ENCODE peak calls at places on chromosomes 11 and 22, in seven cellular contexts. One of them, this sample, is unnamed.

GRCh38 chr11:117657801-117658200 is 139.2 kb downstream of the DSCAML1 start:
- DNase-seq in neuronal stem cell: no peak
- DNase-seq in mucosa of descending colon: no peak
- DNase-seq in LNCaP clone FGC: no peak
- DNase-seq in skeletal muscle cell: no peak
- DNase-seq in fibroblast of lung: no peak
- DNase-seq in prostate gland: no peak
- DNase-seq in this sample: no peak

GRCh38 chr11:62223095-62223494 is 14.6 kb downstream of the SCGB2A1 start:
- DNase-seq in skeletal muscle cell: no peak
- DNase-seq in LNCaP clone FGC: no peak
- DNase-seq in neuronal stem cell: no peak
- DNase-seq in prostate gland: no peak
- DNase-seq in mucosa of descending colon: no peak
- DNase-seq in fibroblast of lung: no peak
- DNase-seq in this sample: no peak

GRCh38 chr11:74650498-74650897 is 58.1 kb downstream of the POLD3 start:
- DNase-seq in fibroblast of lung: peak
- DNase-seq in neuronal stem cell: no peak
- DNase-seq in LNCaP clone FGC: no peak
- DNase-seq in mucosa of descending colon: no peak
- DNase-seq in skeletal muscle cell: peak
- DNase-seq in prostate gland: no peak
- DNase-seq in this sample: no peak

GRCh38 chr11:68215087-68215445 is 2.0 kb upstream of the KMT5B start:
- DNase-seq in LNCaP clone FGC: no peak
- DNase-seq in fibroblast of lung: no peak
- DNase-seq in prostate gland: no peak
- DNase-seq in skeletal muscle cell: no peak
- DNase-seq in mucosa of descending colon: peak
- DNase-seq in neuronal stem cell: no peak
- DNase-seq in this sample: peak

GRCh38 chr11:80724366-80724765 is 1283.5 kb upstream of the TENM4 start:
- DNase-seq in LNCaP clone FGC: no peak
- DNase-seq in skeletal muscle cell: no peak
- DNase-seq in prostate gland: no peak
- DNase-seq in mucosa of descending colon: no peak
- DNase-seq in neuronal stem cell: no peak
- DNase-seq in fibroblast of lung: no peak
- DNase-seq in this sample: no peak

GRCh38 chr11:96333076-96333744 is 9.8 kb downstream of the MAML2 start:
- DNase-seq in fibroblast of lung: no peak
- DNase-seq in prostate gland: no peak
- DNase-seq in LNCaP clone FGC: no peak
- DNase-seq in mucosa of descending colon: no peak
- DNase-seq in skeletal muscle cell: no peak
- DNase-seq in neuronal stem cell: no peak
- DNase-seq in this sample: no peak

GRCh38 chr11:126464796-126465195 is 109.3 kb downstream of the ST3GAL4 start:
- DNase-seq in neuronal stem cell: no peak
- DNase-seq in prostate gland: no peak
- DNase-seq in LNCaP clone FGC: no peak
- DNase-seq in mucosa of descending colon: no peak
- DNase-seq in skeletal muscle cell: no peak
- DNase-seq in fibroblast of lung: no peak
- DNase-seq in this sample: no peak

GRCh38 chr11:2796091-2796490 is 89.5 kb downstream of the CDKN1C start:
- DNase-seq in prostate gland: no peak
- DNase-seq in skeletal muscle cell: no peak
- DNase-seq in LNCaP clone FGC: no peak
- DNase-seq in neuronal stem cell: no peak
- DNase-seq in mucosa of descending colon: peak
- DNase-seq in fibroblast of lung: no peak
- DNase-seq in this sample: no peak

GRCh38 chr22:29689872-29690213 is 30.0 kb upstream of the CABP7 start:
- DNase-seq in mucosa of descending colon: peak
- DNase-seq in fibroblast of lung: peak
- DNase-seq in LNCaP clone FGC: no peak
- DNase-seq in prostate gland: peak
- DNase-seq in skeletal muscle cell: no peak
- DNase-seq in neuronal stem cell: peak
- DNase-seq in this sample: peak

GRCh38 chr11:124950606-124951330 is 3.2 kb upstream of the CCDC15 start:
- DNase-seq in skeletal muscle cell: no peak
- DNase-seq in mucosa of descending colon: no peak
- DNase-seq in LNCaP clone FGC: no peak
- DNase-seq in prostate gland: no peak
- DNase-seq in fibroblast of lung: no peak
- DNase-seq in neuronal stem cell: no peak
- DNase-seq in this sample: no peak

GRCh38 chr11:131373756-131374155 is 3.3 kb downstream of the NTM start:
- DNase-seq in LNCaP clone FGC: no peak
- DNase-seq in fibroblast of lung: no peak
- DNase-seq in prostate gland: no peak
- DNase-seq in neuronal stem cell: no peak
- DNase-seq in mucosa of descending colon: no peak
- DNase-seq in skeletal muscle cell: no peak
- DNase-seq in this sample: no peak

GRCh38 chr11:124961972-124962609 is 8.1 kb downstream of the CCDC15 start:
- DNase-seq in LNCaP clone FGC: peak
- DNase-seq in fibroblast of lung: peak
- DNase-seq in neuronal stem cell: peak
- DNase-seq in skeletal muscle cell: peak
- DNase-seq in mucosa of descending colon: no peak
- DNase-seq in prostate gland: peak
- DNase-seq in this sample: peak

GRCh38 chr22:42284643-42285181 is 14.3 kb upstream of the TCF20 start:
- DNase-seq in LNCaP clone FGC: no peak
- DNase-seq in mucosa of descending colon: peak
- DNase-seq in prostate gland: no peak
- DNase-seq in skeletal muscle cell: no peak
- DNase-seq in fibroblast of lung: no peak
- DNase-seq in neuronal stem cell: no peak
- DNase-seq in this sample: no peak

GRCh38 chr11:76781861-76782500 is 1.2 kb upstream of the TSKU start:
- DNase-seq in skeletal muscle cell: no peak
- DNase-seq in fibroblast of lung: no peak
- DNase-seq in LNCaP clone FGC: no peak
- DNase-seq in mucosa of descending colon: peak
- DNase-seq in prostate gland: peak
- DNase-seq in neuronal stem cell: no peak
- DNase-seq in this sample: no peak
- H3K4me3 ChIP-seq in skeletal muscle cell: peak
- H3K4me3 ChIP-seq in fibroblast of lung: peak
- H3K4me3 ChIP-seq in LNCaP clone FGC: peak
- H3K4me3 ChIP-seq in mucosa of descending colon: no peak
- H3K4me3 ChIP-seq in prostate gland: peak
- H3K4me3 ChIP-seq in neuronal stem cell: peak
- H3K4me3 ChIP-seq in this sample: no peak

GRCh38 chr11:6627762-6628241 is 8.6 kb upstream of the TPP1 start:
- DNase-seq in neuronal stem cell: no peak
- DNase-seq in LNCaP clone FGC: no peak
- DNase-seq in fibroblast of lung: no peak
- DNase-seq in prostate gland: no peak
- DNase-seq in mucosa of descending colon: no peak
- DNase-seq in skeletal muscle cell: no peak
- DNase-seq in this sample: peak

GRCh38 chr11:6625832-6626420 is 6.7 kb upstream of the TPP1 start:
- DNase-seq in skeletal muscle cell: no peak
- DNase-seq in prostate gland: no peak
- DNase-seq in neuronal stem cell: no peak
- DNase-seq in fibroblast of lung: no peak
- DNase-seq in LNCaP clone FGC: no peak
- DNase-seq in mucosa of descending colon: no peak
- DNase-seq in this sample: no peak

GRCh38 chr11:6625156-6625831 is 6.1 kb upstream of the TPP1 start:
- DNase-seq in mucosa of descending colon: no peak
- DNase-seq in fibroblast of lung: no peak
- DNase-seq in skeletal muscle cell: no peak
- DNase-seq in LNCaP clone FGC: no peak
- DNase-seq in neuronal stem cell: no peak
- DNase-seq in prostate gland: no peak
- DNase-seq in this sample: no peak

GRCh38 chr11:6628526-6628925 is 9.3 kb upstream of the TPP1 start:
- DNase-seq in skeletal muscle cell: no peak
- DNase-seq in fibroblast of lung: no peak
- DNase-seq in neuronal stem cell: no peak
- DNase-seq in prostate gland: no peak
- DNase-seq in LNCaP clone FGC: no peak
- DNase-seq in mucosa of descending colon: no peak
- DNase-seq in this sample: no peak

DNA sequence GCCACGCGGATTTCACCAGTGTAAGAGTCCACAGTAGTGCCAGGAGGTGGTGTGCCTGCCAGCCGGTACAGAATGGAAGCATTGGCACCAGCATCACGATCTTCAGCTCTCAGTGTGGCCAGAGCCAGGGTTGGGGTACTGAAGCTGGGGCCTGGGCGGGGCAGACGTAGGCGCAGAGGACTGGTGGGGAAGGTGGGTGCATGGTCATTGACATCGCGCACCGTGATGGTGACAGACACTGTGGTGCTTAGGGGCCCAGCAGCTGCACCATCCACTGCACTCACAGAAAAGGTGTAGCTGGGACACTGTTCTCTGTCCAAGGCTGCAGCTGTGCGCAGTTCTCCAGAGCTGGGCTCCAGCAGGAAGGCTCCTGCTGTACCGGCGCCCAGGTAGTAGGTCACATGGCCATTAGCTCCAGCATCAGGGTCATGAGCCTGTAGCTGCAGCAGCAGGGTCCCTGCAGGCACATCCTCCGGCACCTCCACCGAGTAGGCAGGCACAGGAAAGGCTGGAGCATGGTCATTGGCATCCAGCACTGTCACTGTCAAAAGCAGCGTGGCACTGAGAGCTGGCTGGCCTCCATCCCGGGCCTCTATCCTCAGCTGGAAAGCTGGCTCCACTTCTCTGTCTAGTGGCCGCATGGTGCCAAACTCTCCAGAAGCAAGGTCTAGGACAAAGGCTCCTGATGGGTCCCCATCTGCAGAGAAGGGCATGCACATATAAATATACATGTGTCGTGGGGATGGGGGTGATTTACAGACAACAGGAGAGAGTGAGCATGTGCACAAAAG is 7.9 kb upstream of the TPP1 start:
- DNase-seq in skeletal muscle cell: no peak
- DNase-seq in prostate gland: no peak
- DNase-seq in neuronal stem cell: no peak
- DNase-seq in LNCaP clone FGC: no peak
- DNase-seq in fibroblast of lung: no peak
- DNase-seq in mucosa of descending colon: no peak
- DNase-seq in this sample: no peak
- H3K4me3 ChIP-seq in skeletal muscle cell: no peak
- H3K4me3 ChIP-seq in prostate gland: no peak
- H3K4me3 ChIP-seq in neuronal stem cell: no peak
- H3K4me3 ChIP-seq in LNCaP clone FGC: no peak
- H3K4me3 ChIP-seq in fibroblast of lung: no peak
- H3K4me3 ChIP-seq in mucosa of descending colon: no peak
- H3K4me3 ChIP-seq in this sample: no peak

GRCh38 chr11:16167706-16168487 is 188.4 kb downstream of the SOX6 start:
- DNase-seq in prostate gland: no peak
- DNase-seq in skeletal muscle cell: no peak
- DNase-seq in LNCaP clone FGC: no peak
- DNase-seq in neuronal stem cell: no peak
- DNase-seq in mucosa of descending colon: no peak
- DNase-seq in fibroblast of lung: no peak
- DNase-seq in this sample: no peak

GRCh38 chr11:16171882-16172281 is 184.5 kb downstream of the SOX6 start:
- DNase-seq in LNCaP clone FGC: no peak
- DNase-seq in skeletal muscle cell: no peak
- DNase-seq in prostate gland: no peak
- DNase-seq in fibroblast of lung: no peak
- DNase-seq in neuronal stem cell: no peak
- DNase-seq in mucosa of descending colon: no peak
- DNase-seq in this sample: no peak

GRCh38 chr11:16170448-16170847 is 185.9 kb downstream of the SOX6 start:
- DNase-seq in prostate gland: no peak
- DNase-seq in LNCaP clone FGC: no peak
- DNase-seq in neuronal stem cell: no peak
- DNase-seq in fibroblast of lung: no peak
- DNase-seq in mucosa of descending colon: no peak
- DNase-seq in skeletal muscle cell: no peak
- DNase-seq in this sample: no peak

GRCh38 chr11:16169946-16170345 is 186.4 kb downstream of the SOX6 start:
- DNase-seq in neuronal stem cell: no peak
- DNase-seq in fibroblast of lung: no peak
- DNase-seq in prostate gland: no peak
- DNase-seq in skeletal muscle cell: no peak
- DNase-seq in mucosa of descending colon: no peak
- DNase-seq in LNCaP clone FGC: no peak
- DNase-seq in this sample: no peak

DNA sequence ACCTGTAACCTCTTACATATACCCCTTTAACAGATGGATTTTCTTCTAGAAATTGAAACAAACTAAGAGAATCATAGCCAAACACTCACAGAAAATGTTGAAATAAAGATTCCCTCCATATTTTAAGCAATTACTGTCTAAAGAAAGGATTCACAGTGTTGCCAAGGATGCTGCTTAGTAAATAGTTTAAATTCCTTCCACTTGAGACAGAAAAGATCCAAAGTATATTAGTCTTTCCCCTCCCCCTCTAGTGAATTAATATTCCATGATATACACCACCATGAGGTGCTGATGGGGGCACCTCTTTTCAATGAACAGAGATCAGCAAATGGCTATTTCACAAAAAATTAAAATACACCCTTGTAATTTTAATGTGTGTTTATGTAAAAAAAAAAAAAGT is 186.8 kb downstream of the SOX6 start:
- DNase-seq in fibroblast of lung: no peak
- DNase-seq in prostate gland: no peak
- DNase-seq in mucosa of descending colon: no peak
- DNase-seq in LNCaP clone FGC: no peak
- DNase-seq in skeletal muscle cell: no peak
- DNase-seq in neuronal stem cell: no peak
- DNase-seq in this sample: no peak
- H3K4me3 ChIP-seq in fibroblast of lung: no peak
- H3K4me3 ChIP-seq in prostate gland: no peak
- H3K4me3 ChIP-seq in mucosa of descending colon: no peak
- H3K4me3 ChIP-seq in LNCaP clone FGC: no peak
- H3K4me3 ChIP-seq in skeletal muscle cell: no peak
- H3K4me3 ChIP-seq in neuronal stem cell: no peak
- H3K4me3 ChIP-seq in this sample: no peak

DNA sequence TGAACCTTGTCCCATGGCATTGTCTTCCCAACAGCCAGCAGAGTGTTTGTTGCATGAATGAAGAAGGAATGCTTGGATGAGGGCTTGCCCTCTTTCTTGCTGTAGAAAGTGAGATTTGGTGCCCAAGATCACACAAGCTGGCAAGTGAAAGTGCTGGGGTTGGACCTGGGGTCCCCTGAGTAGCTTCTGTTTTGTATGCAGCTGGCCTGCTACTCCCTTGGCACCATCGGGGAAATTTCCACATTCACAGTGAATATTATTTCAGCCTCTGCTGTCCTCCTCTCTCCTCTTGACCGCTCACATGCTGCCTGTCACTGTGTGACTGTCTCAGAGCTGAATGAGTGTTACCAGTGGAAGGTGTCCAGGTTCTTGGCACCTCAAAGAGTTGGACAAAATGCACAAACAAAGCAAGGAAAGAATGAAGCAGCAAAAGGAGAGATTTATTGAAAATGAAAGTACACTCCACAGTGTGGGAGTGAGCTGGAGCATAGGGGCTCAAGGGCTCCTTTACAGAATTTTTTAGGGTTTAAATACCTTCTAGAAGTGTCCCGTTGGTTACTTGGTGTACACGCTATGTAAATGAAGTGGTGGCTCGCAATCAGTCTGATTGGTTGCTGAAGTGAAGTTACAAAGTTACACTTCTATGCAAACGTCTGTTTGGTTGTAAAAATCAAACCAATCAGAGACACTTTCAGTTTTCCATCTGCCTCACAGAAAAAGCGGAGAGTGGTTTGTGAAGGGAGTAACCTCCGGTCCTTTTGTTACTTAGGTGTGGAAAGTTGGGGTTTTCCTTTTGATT is 87.4 kb downstream of the DEPDC5 start:
- DNase-seq in fibroblast of lung: no peak
- DNase-seq in neuronal stem cell: no peak
- DNase-seq in LNCaP clone FGC: no peak
- DNase-seq in prostate gland: no peak
- DNase-seq in skeletal muscle cell: no peak
- DNase-seq in mucosa of descending colon: no peak
- DNase-seq in this sample: peak
- H3K4me3 ChIP-seq in fibroblast of lung: no peak
- H3K4me3 ChIP-seq in neuronal stem cell: no peak
- H3K4me3 ChIP-seq in LNCaP clone FGC: no peak
- H3K4me3 ChIP-seq in prostate gland: no peak
- H3K4me3 ChIP-seq in skeletal muscle cell: no peak
- H3K4me3 ChIP-seq in mucosa of descending colon: no peak
- H3K4me3 ChIP-seq in this sample: peak